ENCODE peak calls at places on chromosome 15, in five cellular contexts. C is psoas muscle, L is adrenal gland, K is neural crest cell, R is neural progenitor cell. T is an unnamed sample.
A peak's percentile ranks its signal among the peaks of the same experiment; 100 is the strongest.

GRCh38 chr15:56763082-56763481 is 29.8 kb upstream of the ZNF280D start:
- DNase-seq in C (no peak), L (no peak), K (no peak), R (no peak), T (no peak)

GRCh38 chr15:65576669-65577068 is 34.3 kb downstream of the INTS14 start:
- DNase-seq in C (no peak), L (no peak), K (no peak), R (no peak), T (no peak)

GRCh38 chr15:24823473-24823872 is 131.3 kb upstream of the SNRPN start:
- DNase-seq in C (no peak), L (no peak), K (peak; percentile 74), R (peak; percentile 95), T (no peak)

GRCh38 chr15:84599906-84600305 is 903 bp upstream of the ZSCAN2 start:
- DNase-seq in C (no peak), L (no peak), K (no peak), R (no peak), T (no peak)

GRCh38 chr15:44593042-44593736 is 56.2 kb downstream of the EIF3J start:
- DNase-seq in C (no peak), L (no peak), K (no peak), R (no peak), T (no peak)

GRCh38 chr15:31161990-31162389 is 60.5 kb upstream of the TRPM1 start:
- DNase-seq in C (no peak), L (no peak), K (no peak), R (no peak), T (no peak)

GRCh38 chr15:47717036-47717611 is at the start of gene SEMA6D:
- DNase-seq in C (peak; percentile 89), L (peak; percentile 58), K (peak; percentile 73), R (peak; percentile 94), T (peak; percentile 71)

GRCh38 chr15:43872416-43873020 is 45.7 kb downstream of the WDR76 start:
- DNase-seq in C (no peak), L (peak; percentile 34), K (peak; percentile 50), R (peak; percentile 82), T (no peak)

GRCh38 chr15:89244512-89244869 is 712 bp downstream of the FANCI start:
- DNase-seq in C (no peak), L (no peak), K (no peak), R (no peak), T (no peak)

GRCh38 chr15:93073465-93073952 is 15.5 kb downstream of the RGMA start:
- DNase-seq in C (peak; percentile 72), L (no peak), K (no peak), R (peak; percentile 72), T (no peak)

GRCh38 chr15:90620379-90621134 is 90.8 kb downstream of the CRTC3 start:
- DNase-seq in C (no peak), L (no peak), K (no peak), R (no peak), T (no peak)

GRCh38 chr15:60012695-60013094 is 8.6 kb downstream of the FOXB1 start:
- DNase-seq in C (no peak), L (no peak), K (no peak), R (no peak), T (no peak)

GRCh38 chr15:89356634-89357298 is 22.1 kb upstream of the POLG start:
- DNase-seq in C (no peak), L (peak; percentile 35), K (no peak), R (peak; percentile 57), T (no peak)

GRCh38 chr15:47265686-47266085 is 451.6 kb upstream of the SEMA6D start:
- DNase-seq in C (no peak), L (no peak), K (no peak), R (peak; percentile 45), T (no peak)

GRCh38 chr15:48413304-48413703 is 82.1 kb downstream of the DUT start:
- DNase-seq in C (no peak), L (no peak), K (no peak), R (no peak), T (peak; percentile 71)

GRCh38 chr15:22979069-22979698 is 984 bp downstream of the CYFIP1 start:
- DNase-seq in C (peak; percentile 72), L (peak; percentile 74), K (peak; percentile 50), R (peak; percentile 69), T (peak; percentile 77)

GRCh38 chr15:43789409-43789808 is 2.7 kb upstream of the SERF2 start:
- DNase-seq in C (no peak), L (no peak), K (no peak), R (no peak), T (no peak)

GRCh38 chr15:82043130-82043673 is 2.6 kb downstream of the MEX3B start:
- DNase-seq in C (no peak), L (no peak), K (no peak), R (peak; percentile 46), T (no peak)

GRCh38 chr15:81097893-81098280 is 36.2 kb upstream of the CFAP161 start:
- DNase-seq in C (peak; percentile 62), L (peak; percentile 28), K (no peak), R (no peak), T (no peak)

GRCh38 chr15:38247336-38247735 is 5.3 kb upstream of the SPRED1 start:
- DNase-seq in C (no peak), L (no peak), K (no peak), R (no peak), T (no peak)

GRCh38 chr15:87755226-87755625 is 501.3 kb downstream of the NTRK3 start:
- DNase-seq in C (no peak), L (no peak), K (no peak), R (no peak), T (no peak)

GRCh38 chr15:40939909-40940801 is 11.0 kb downstream of the DLL4 start:
- DNase-seq in C (peak; percentile 66), L (peak; percentile 35), K (no peak), R (no peak), T (no peak)

GRCh38 chr15:40938530-40938870 is 9.4 kb downstream of the DLL4 start:
- DNase-seq in C (no peak), L (no peak), K (no peak), R (no peak), T (no peak)

GRCh38 chr15:40936709-40937666 is 7.8 kb downstream of the DLL4 start:
- DNase-seq in C (peak; percentile 74), L (no peak), K (no peak), R (peak; percentile 63), T (no peak)

GRCh38 chr15:40936234-40936708 is 7.1 kb downstream of the DLL4 start:
- DNase-seq in C (no peak), L (no peak), K (no peak), R (no peak), T (no peak)

DNA sequence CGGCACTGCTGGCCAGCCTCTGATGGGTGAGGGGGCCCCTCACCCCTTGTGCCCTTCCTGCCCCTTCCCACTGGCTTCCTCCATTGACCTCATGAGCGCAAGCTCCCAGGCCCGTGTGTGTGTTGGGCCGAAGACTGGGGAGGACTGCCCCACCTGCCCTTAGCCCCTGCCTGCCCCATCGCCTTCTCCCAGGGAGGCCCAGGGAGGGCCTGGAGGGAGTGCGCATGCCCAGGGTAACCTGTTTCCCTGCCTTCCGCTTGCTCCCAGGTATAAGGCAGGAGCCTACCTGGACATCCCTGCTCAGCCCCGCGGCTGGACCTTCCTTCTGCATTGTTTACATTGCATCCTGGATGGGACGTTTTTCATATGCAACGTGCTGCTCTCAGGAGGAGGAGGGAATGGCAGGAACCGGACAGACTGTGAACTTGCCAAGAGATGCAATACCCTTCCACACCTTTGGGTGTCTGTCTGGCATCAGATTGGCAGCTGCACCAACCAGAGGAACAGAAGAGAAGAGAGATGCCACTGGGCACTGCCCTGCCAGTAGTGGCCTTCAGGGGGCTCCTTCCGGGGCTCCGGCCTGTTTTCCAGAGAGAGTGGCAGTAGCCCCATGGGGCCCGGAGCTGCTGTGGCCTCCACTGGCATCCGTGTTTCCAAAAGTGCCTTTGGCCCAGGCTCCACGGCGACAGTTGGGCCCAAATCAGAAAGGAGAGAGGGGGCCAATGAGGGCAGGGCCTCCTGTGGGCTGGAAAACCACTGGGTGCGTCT is 8.8 kb downstream of the DLL4 start:
- DNase-seq in C (no peak), L (no peak), K (no peak), R (no peak), T (no peak)
- TF ChIP-seq CTCF in C (peak; percentile 42), L (no peak), K (peak; percentile 34), R (peak; percentile 38), T (peak; percentile 12)

GRCh38 chr15:53752406-53752805 is 7.1 kb downstream of the WDR72 start:
- DNase-seq in C (no peak), L (no peak), K (no peak), R (no peak), T (no peak)
- TF ChIP-seq CTCF in C (no peak), L (no peak), K (no peak), R (no peak), T (no peak)

DNA sequence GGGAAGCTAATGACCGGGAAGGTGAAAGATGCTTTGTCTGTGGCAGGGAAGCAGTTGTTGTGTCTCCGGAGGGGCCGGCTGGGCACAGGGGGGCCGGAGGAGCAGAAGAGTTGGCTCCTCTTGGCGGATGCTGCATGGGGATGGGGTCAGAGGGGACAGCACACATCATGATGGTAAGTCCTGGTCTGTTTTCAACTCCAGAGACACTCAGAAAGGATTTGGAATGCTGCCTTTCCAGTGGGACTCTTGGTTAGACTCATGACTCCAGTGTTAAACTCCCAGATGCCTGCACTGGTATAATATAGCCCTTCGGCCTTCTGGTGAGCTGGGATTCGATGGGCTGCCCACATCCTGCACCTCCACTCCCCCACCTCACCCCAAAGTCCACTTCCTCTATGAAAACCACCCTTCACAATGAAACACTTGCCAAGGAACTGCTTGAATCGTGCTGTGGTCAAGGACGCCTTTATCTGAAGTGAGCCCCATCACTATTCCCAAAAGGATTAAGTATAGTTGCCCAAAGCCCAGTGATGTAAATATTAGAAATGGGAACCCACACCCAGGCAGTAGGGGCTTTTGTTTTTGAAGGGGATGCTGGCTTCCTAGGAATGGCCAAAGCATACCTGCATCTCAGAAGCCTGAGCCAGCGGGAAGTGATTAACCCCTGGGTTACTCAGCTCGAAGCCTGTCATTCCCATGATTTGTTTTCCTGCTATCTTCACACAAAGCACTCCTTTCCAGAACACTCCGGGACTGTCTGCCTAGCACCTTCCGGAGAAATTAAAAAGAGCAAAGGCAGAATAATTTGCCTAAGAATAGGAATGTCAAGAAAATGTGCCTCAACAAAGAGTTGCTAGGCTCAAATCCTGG is 33.8 kb downstream of the TPM1 start:
- DNase-seq in C (no peak), L (no peak), K (no peak), R (no peak), T (no peak)
- TF ChIP-seq CTCF in C (no peak), L (no peak), K (no peak), R (no peak), T (no peak)

GRCh38 chr15:76187151-76187550 is 124.1 kb downstream of the ETFA start:
- DNase-seq in C (no peak), L (no peak), K (no peak), R (no peak), T (no peak)

GRCh38 chr15:76184640-76185020 is 124.8 kb downstream of the TMEM266 start:
- DNase-seq in C (no peak), L (no peak), K (no peak), R (no peak), T (no peak)

GRCh38 chr15:76183906-76184639 is 124.3 kb downstream of the TMEM266 start:
- DNase-seq in C (no peak), L (no peak), K (no peak), R (peak; percentile 66), T (no peak)

GRCh38 chr15:76189106-76189505 is 122.2 kb downstream of the ETFA start:
- DNase-seq in C (no peak), L (no peak), K (no peak), R (no peak), T (no peak)

DNA sequence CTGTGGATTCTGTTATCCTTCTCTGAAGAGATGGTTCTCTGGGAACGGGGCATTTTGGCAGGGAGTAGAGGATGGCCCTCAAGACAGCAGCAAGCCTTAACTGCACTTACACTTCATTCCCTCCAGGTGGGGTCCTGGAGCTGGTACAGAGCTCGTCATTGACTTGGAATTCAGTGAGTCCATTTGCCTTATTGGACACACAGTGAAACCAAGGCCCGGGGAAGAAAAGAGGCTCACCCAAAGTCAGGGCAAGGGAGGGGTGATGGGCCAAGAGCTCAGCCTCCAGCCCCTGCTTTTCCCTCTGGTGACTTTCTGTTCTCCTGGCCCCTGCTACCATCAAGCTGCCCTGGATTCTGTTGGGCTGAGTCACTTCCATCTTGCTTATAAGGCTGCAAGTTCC is 125.6 kb downstream of the ETFA start:
- DNase-seq in C (no peak), L (no peak), K (peak; percentile 11), R (peak; percentile 67), T (no peak)
- TF ChIP-seq CTCF in C (peak; percentile 36), L (peak; percentile 20), K (peak; percentile 56), R (peak; percentile 62), T (peak; percentile 26)